ENCODE peak calls at places on chromosomes 13 and 19, in ten cellular contexts. N, V, W, P, Z, Y, F, Q, S and L are unnamed samples.

GRCh38 chr19:38061294-38061693 is 154.3 kb downstream of the SIPA1L3 start:
- DNase-seq in N (no peak), V (no peak), W (no peak), P (peak), Z (no peak), Y (no peak), F (no peak), Q (no peak), S (no peak), L (no peak)

GRCh38 chr13:78604782-78605611 is 1.6 kb upstream of the POU4F1 start:
- DNase-seq in N (no peak), V (no peak), W (no peak), P (no peak), Z (no peak), Y (no peak), F (peak), Q (no peak), S (no peak), L (no peak)

GRCh38 chr13:46553886-46554855 is 1.2 kb downstream of the LRCH1 start:
- DNase-seq in N (peak), V (peak), W (peak), P (peak), Z (peak), Y (peak), F (peak), Q (peak), S (peak), L (peak)

GRCh38 chr19:13038306-13039210 is 43.3 kb downstream of the NFIX start:
- DNase-seq in N (no peak), V (no peak), W (no peak), P (no peak), Z (no peak), Y (no peak), F (no peak), Q (no peak), S (no peak), L (no peak)

GRCh38 chr13:59834801-59835200 is 328.9 kb downstream of the DIAPH3 start:
- DNase-seq in N (no peak), V (no peak), W (no peak), P (peak), Z (no peak), Y (no peak), F (no peak), Q (no peak), S (no peak), L (no peak)

GRCh38 chr13:49400755-49401659 is 42.9 kb downstream of the CAB39L start:
- DNase-seq in N (no peak), V (no peak), W (peak), P (peak), Z (no peak), Y (no peak), F (no peak), Q (no peak), S (peak), L (no peak)

GRCh38 chr19:40266111-40266510 is 19.0 kb downstream of the AKT2 start:
- DNase-seq in N (no peak), V (no peak), W (no peak), P (no peak), Z (no peak), Y (no peak), F (no peak), Q (peak), S (no peak), L (no peak)

GRCh38 chr13:113320226-113320875 is 23.3 kb downstream of the LAMP1 start:
- DNase-seq in N (no peak), V (no peak), W (no peak), P (no peak), Z (no peak), Y (no peak), F (no peak), Q (peak), S (no peak), L (no peak)